ENCODE peak calls at places on chromosomes 5 and 9, in nine cellular contexts. One of them, this sample, is unnamed.

GRCh38 chr9:134689320-134690181 is 47.9 kb downstream of the COL5A1 start:
- DNase-seq in CD8-positive, alpha-beta T cell: no peak
- DNase-seq in WERI-Rb-1: peak; percentile 79
- DNase-seq in PC-3: peak; percentile 42
- DNase-seq in heart right ventricle: peak; percentile 70
- DNase-seq in dorsolateral prefrontal cortex: peak; percentile 53
- DNase-seq in neural progenitor cell: peak; percentile 77
- DNase-seq in cardiac fibroblast: peak; percentile 71
- DNase-seq in fibroblast of lung: peak; percentile 53
- DNase-seq in this sample: peak; percentile 33

GRCh38 chr9:37801287-37801850 is 772 bp downstream of the DCAF10 start:
- DNase-seq in CD8-positive, alpha-beta T cell: no peak
- DNase-seq in WERI-Rb-1: peak; percentile 25
- DNase-seq in PC-3: peak; percentile 7
- DNase-seq in heart right ventricle: no peak
- DNase-seq in dorsolateral prefrontal cortex: no peak
- DNase-seq in neural progenitor cell: peak; percentile 65
- DNase-seq in cardiac fibroblast: peak; percentile 29
- DNase-seq in fibroblast of lung: peak; percentile 24
- DNase-seq in this sample: peak; percentile 42

GRCh38 chr5:27963050-27963783 is 924.8 kb upstream of the CDH9 start:
- DNase-seq in CD8-positive, alpha-beta T cell: no peak
- DNase-seq in WERI-Rb-1: no peak
- DNase-seq in PC-3: no peak
- DNase-seq in heart right ventricle: no peak
- DNase-seq in dorsolateral prefrontal cortex: no peak
- DNase-seq in neural progenitor cell: no peak
- DNase-seq in cardiac fibroblast: no peak
- DNase-seq in fibroblast of lung: no peak
- DNase-seq in this sample: no peak

GRCh38 chr9:116900543-116900942 is 213.4 kb downstream of the TRIM32 start:
- DNase-seq in CD8-positive, alpha-beta T cell: no peak
- DNase-seq in WERI-Rb-1: no peak
- DNase-seq in PC-3: no peak
- DNase-seq in heart right ventricle: no peak
- DNase-seq in dorsolateral prefrontal cortex: no peak
- DNase-seq in neural progenitor cell: no peak
- DNase-seq in cardiac fibroblast: no peak
- DNase-seq in fibroblast of lung: no peak
- DNase-seq in this sample: no peak

GRCh38 chr5:146130440-146131045 is 25.2 kb upstream of the PLAC8L1 start:
- DNase-seq in CD8-positive, alpha-beta T cell: no peak
- DNase-seq in WERI-Rb-1: no peak
- DNase-seq in PC-3: peak; percentile 56
- DNase-seq in heart right ventricle: no peak
- DNase-seq in dorsolateral prefrontal cortex: no peak
- DNase-seq in neural progenitor cell: peak; percentile 33
- DNase-seq in cardiac fibroblast: peak; percentile 64
- DNase-seq in fibroblast of lung: peak; percentile 65
- DNase-seq in this sample: peak; percentile 22

GRCh38 chr9:113631811-113632665 is 168.5 kb downstream of the RGS3 start:
- DNase-seq in CD8-positive, alpha-beta T cell: no peak
- DNase-seq in WERI-Rb-1: no peak
- DNase-seq in PC-3: no peak
- DNase-seq in heart right ventricle: no peak
- DNase-seq in dorsolateral prefrontal cortex: no peak
- DNase-seq in neural progenitor cell: no peak
- DNase-seq in cardiac fibroblast: no peak
- DNase-seq in fibroblast of lung: no peak
- DNase-seq in this sample: no peak

GRCh38 chr5:159331099-159331973 is 1.0 kb upstream of the IL12B start:
- DNase-seq in CD8-positive, alpha-beta T cell: peak; percentile 56
- DNase-seq in WERI-Rb-1: peak; percentile 86
- DNase-seq in PC-3: peak; percentile 58
- DNase-seq in heart right ventricle: peak; percentile 56
- DNase-seq in dorsolateral prefrontal cortex: peak; percentile 62
- DNase-seq in neural progenitor cell: peak; percentile 69
- DNase-seq in cardiac fibroblast: peak; percentile 54
- DNase-seq in fibroblast of lung: peak; percentile 50
- DNase-seq in this sample: peak; percentile 58

GRCh38 chr9:121958530-121958929 is 134.6 kb downstream of the TTLL11 start:
- DNase-seq in CD8-positive, alpha-beta T cell: no peak
- DNase-seq in WERI-Rb-1: no peak
- DNase-seq in PC-3: peak; percentile 73
- DNase-seq in heart right ventricle: no peak
- DNase-seq in dorsolateral prefrontal cortex: no peak
- DNase-seq in neural progenitor cell: no peak
- DNase-seq in cardiac fibroblast: no peak
- DNase-seq in fibroblast of lung: no peak
- DNase-seq in this sample: no peak

DNA sequence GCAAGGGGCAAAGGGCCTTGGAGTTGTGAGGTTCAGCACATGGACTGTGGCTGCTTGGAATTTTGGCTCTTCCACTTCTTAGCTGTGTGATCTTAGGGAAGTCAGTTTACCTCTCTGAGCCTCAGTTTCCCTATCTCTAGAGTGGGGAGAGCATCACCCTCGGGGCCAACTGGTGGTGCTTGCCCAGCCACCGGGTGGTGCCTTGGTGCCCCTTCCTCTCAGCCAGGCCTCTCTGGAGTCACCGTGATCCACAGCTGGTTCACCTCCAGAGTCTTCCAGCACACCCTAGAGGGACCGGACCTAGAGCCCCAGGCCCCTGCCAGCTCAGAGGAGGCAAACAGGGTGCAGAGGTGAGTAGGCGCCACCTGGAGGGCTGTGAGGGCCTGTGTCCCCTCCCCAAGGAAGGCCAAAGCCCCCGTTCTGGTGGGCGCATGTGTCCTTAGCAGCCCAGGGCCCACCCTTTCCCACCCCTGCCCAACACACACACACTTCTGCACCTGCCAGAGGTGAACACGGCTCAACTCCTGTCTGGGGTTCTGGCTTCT is 7.7 kb downstream of the ADGRD2 start:
- DNase-seq in CD8-positive, alpha-beta T cell: no peak
- DNase-seq in WERI-Rb-1: no peak
- DNase-seq in PC-3: no peak
- DNase-seq in heart right ventricle: no peak
- DNase-seq in dorsolateral prefrontal cortex: no peak
- DNase-seq in neural progenitor cell: no peak
- DNase-seq in cardiac fibroblast: no peak
- DNase-seq in fibroblast of lung: no peak
- DNase-seq in this sample: no peak
- TF ChIP-seq CTCF in CD8-positive, alpha-beta T cell: no peak
- TF ChIP-seq CTCF in WERI-Rb-1: peak; percentile 32
- TF ChIP-seq CTCF in PC-3: no peak
- TF ChIP-seq CTCF in heart right ventricle: no peak
- TF ChIP-seq CTCF in dorsolateral prefrontal cortex: no peak
- TF ChIP-seq CTCF in neural progenitor cell: no peak
- TF ChIP-seq CTCF in cardiac fibroblast: no peak
- TF ChIP-seq CTCF in fibroblast of lung: no peak
- TF ChIP-seq CTCF in this sample: no peak

GRCh38 chr9:132846109-132846917 is 31.8 kb downstream of the AK8 start:
- DNase-seq in CD8-positive, alpha-beta T cell: no peak
- DNase-seq in WERI-Rb-1: no peak
- DNase-seq in PC-3: no peak
- DNase-seq in heart right ventricle: no peak
- DNase-seq in dorsolateral prefrontal cortex: no peak
- DNase-seq in neural progenitor cell: no peak
- DNase-seq in cardiac fibroblast: no peak
- DNase-seq in fibroblast of lung: no peak
- DNase-seq in this sample: no peak

GRCh38 chr9:132851421-132851792 is 26.7 kb downstream of the AK8 start:
- DNase-seq in CD8-positive, alpha-beta T cell: no peak
- DNase-seq in WERI-Rb-1: no peak
- DNase-seq in PC-3: no peak
- DNase-seq in heart right ventricle: no peak
- DNase-seq in dorsolateral prefrontal cortex: no peak
- DNase-seq in neural progenitor cell: no peak
- DNase-seq in cardiac fibroblast: no peak
- DNase-seq in fibroblast of lung: no peak
- DNase-seq in this sample: no peak

GRCh38 chr9:132846918-132847515 is 31.1 kb downstream of the AK8 start:
- DNase-seq in CD8-positive, alpha-beta T cell: no peak
- DNase-seq in WERI-Rb-1: no peak
- DNase-seq in PC-3: no peak
- DNase-seq in heart right ventricle: no peak
- DNase-seq in dorsolateral prefrontal cortex: no peak
- DNase-seq in neural progenitor cell: no peak
- DNase-seq in cardiac fibroblast: no peak
- DNase-seq in fibroblast of lung: no peak
- DNase-seq in this sample: no peak

GRCh38 chr9:132853482-132853881 is 24.6 kb downstream of the AK8 start:
- DNase-seq in CD8-positive, alpha-beta T cell: no peak
- DNase-seq in WERI-Rb-1: no peak
- DNase-seq in PC-3: no peak
- DNase-seq in heart right ventricle: no peak
- DNase-seq in dorsolateral prefrontal cortex: no peak
- DNase-seq in neural progenitor cell: no peak
- DNase-seq in cardiac fibroblast: no peak
- DNase-seq in fibroblast of lung: no peak
- DNase-seq in this sample: no peak

DNA sequence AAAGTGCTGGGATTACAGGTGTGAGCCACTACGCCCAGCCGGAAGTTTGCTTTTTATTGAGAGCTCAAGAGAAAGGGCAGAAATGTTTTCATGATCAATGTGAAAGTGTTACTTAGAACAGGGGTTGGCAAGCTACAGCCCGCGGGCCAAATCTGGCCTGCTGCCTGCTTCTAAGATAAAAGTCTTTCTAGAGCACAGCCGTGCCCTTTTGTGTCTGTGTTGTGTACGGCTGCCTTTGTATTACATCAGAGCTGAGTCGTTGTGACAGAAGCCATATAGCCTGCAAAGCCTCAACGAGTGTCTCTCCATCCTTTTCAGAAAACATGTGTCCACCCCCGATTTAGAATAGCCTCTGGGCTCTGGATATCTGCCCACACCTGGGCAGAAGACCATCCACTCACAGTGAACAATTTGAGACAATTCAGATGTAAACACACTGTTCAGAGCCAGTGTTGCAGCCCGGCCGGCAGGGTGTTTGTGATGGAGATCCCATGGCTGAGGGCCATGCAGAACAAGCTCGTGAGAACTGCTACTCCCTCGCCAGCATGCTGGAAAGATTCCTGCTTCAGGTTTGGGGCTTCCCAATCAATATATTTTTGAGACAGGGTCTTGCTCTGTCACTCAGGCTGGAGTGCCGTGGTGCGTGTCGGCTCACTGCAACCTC is 28.8 kb downstream of the AK8 start:
- DNase-seq in CD8-positive, alpha-beta T cell: no peak
- DNase-seq in WERI-Rb-1: no peak
- DNase-seq in PC-3: no peak
- DNase-seq in heart right ventricle: no peak
- DNase-seq in dorsolateral prefrontal cortex: peak; percentile 60
- DNase-seq in neural progenitor cell: no peak
- DNase-seq in cardiac fibroblast: peak; percentile 49
- DNase-seq in fibroblast of lung: peak; percentile 13
- DNase-seq in this sample: no peak
- H3K4me3 ChIP-seq in CD8-positive, alpha-beta T cell: no peak overlapping the region
- H3K4me3 ChIP-seq in WERI-Rb-1: no peak overlapping the region
- H3K4me3 ChIP-seq in PC-3: no peak overlapping the region
- H3K4me3 ChIP-seq in heart right ventricle: no peak overlapping the region
- H3K4me3 ChIP-seq in dorsolateral prefrontal cortex: peak overlapping the region; percentile 25
- H3K4me3 ChIP-seq in neural progenitor cell: no peak overlapping the region
- H3K4me3 ChIP-seq in cardiac fibroblast: no peak overlapping the region
- H3K4me3 ChIP-seq in fibroblast of lung: no peak overlapping the region
- H3K4me3 ChIP-seq in this sample: no peak overlapping the region

DNA sequence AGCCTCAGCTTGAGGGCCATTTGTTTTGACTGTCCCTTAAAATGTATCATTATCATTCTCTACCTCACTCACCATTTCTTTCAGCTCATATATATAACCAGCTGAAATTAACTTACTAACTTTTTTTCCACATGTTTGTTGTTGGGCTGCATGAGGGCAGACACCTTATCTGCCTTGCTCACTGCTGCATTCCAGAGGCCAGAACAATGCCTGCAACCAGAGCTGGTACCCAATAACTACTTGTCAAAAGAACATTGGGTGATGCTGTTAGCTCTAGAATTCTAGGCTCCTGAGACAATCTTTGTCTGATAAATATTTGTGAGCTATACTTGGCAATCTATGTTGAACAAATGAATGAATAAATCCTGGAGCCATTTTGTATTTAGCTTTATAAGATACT is 68.3 kb downstream of the HTR4 start:
- DNase-seq in CD8-positive, alpha-beta T cell: no peak
- DNase-seq in WERI-Rb-1: no peak
- DNase-seq in PC-3: peak; percentile 24
- DNase-seq in heart right ventricle: no peak
- DNase-seq in dorsolateral prefrontal cortex: no peak
- DNase-seq in neural progenitor cell: peak; percentile 26
- DNase-seq in cardiac fibroblast: peak; percentile 2
- DNase-seq in fibroblast of lung: no peak
- DNase-seq in this sample: no peak
- TF ChIP-seq CTCF in CD8-positive, alpha-beta T cell: no peak
- TF ChIP-seq CTCF in WERI-Rb-1: no peak
- TF ChIP-seq CTCF in PC-3: peak; percentile 49
- TF ChIP-seq CTCF in heart right ventricle: no peak
- TF ChIP-seq CTCF in dorsolateral prefrontal cortex: no peak
- TF ChIP-seq CTCF in neural progenitor cell: peak; percentile 19
- TF ChIP-seq CTCF in cardiac fibroblast: no peak
- TF ChIP-seq CTCF in fibroblast of lung: no peak
- TF ChIP-seq CTCF in this sample: no peak

DNA sequence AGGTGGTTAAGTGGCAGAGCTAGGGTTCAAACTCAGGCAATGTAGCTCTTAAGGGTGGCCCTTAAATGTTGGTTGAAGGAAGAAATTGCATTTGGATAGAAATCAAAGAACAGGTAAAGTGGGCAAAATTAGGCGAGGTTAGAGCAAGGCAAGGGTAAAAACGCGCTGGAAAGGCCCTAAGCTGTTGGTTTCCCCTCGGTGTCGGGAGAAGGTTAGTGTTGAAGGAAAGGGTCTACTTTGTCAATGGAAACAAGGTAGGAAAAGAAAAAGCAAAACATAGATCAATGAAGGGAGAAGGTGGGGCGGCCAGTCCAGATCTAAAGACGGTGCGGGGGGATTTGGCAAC is 431 bp downstream of the FASTKD3 start:
- DNase-seq in CD8-positive, alpha-beta T cell: no peak
- DNase-seq in WERI-Rb-1: no peak
- DNase-seq in PC-3: no peak
- DNase-seq in heart right ventricle: no peak
- DNase-seq in dorsolateral prefrontal cortex: no peak
- DNase-seq in neural progenitor cell: no peak
- DNase-seq in cardiac fibroblast: no peak
- DNase-seq in fibroblast of lung: no peak
- DNase-seq in this sample: no peak
- H3K4me3 ChIP-seq in CD8-positive, alpha-beta T cell: peak overlapping the region; percentile 82
- H3K4me3 ChIP-seq in WERI-Rb-1: peak overlapping the region; percentile 97
- H3K4me3 ChIP-seq in PC-3: peak overlapping the region; percentile 88
- H3K4me3 ChIP-seq in heart right ventricle: peak overlapping the region; percentile 92
- H3K4me3 ChIP-seq in dorsolateral prefrontal cortex: peak overlapping the region; percentile 95
- H3K4me3 ChIP-seq in neural progenitor cell: peak overlapping the region; percentile 94
- H3K4me3 ChIP-seq in cardiac fibroblast: peak overlapping the region; percentile 81
- H3K4me3 ChIP-seq in fibroblast of lung: peak overlapping the region; percentile 96
- H3K4me3 ChIP-seq in this sample: peak overlapping the region; percentile 87

GRCh38 chr9:22452415-22453010 is 5.9 kb downstream of the DMRTA1 start:
- DNase-seq in CD8-positive, alpha-beta T cell: no peak
- DNase-seq in WERI-Rb-1: peak; percentile 34
- DNase-seq in PC-3: peak; percentile 67
- DNase-seq in heart right ventricle: no peak
- DNase-seq in dorsolateral prefrontal cortex: peak; percentile 59
- DNase-seq in neural progenitor cell: peak; percentile 57
- DNase-seq in cardiac fibroblast: peak; percentile 48
- DNase-seq in fibroblast of lung: peak; percentile 44
- DNase-seq in this sample: peak; percentile 41
- TF ChIP-seq CTCF in CD8-positive, alpha-beta T cell: peak; percentile 70
- TF ChIP-seq CTCF in WERI-Rb-1: peak; percentile 30
- TF ChIP-seq CTCF in PC-3: peak; percentile 82
- TF ChIP-seq CTCF in heart right ventricle: peak; percentile 80
- TF ChIP-seq CTCF in dorsolateral prefrontal cortex: peak; percentile 72
- TF ChIP-seq CTCF in neural progenitor cell: peak; percentile 98
- TF ChIP-seq CTCF in cardiac fibroblast: peak; percentile 74
- TF ChIP-seq CTCF in fibroblast of lung: peak; percentile 80
- TF ChIP-seq CTCF in this sample: peak; percentile 60

This sample was measured in GM12865.